ENCODE peak calls at places on chromosomes 16 and 17, in five cellular contexts. One of them, this sample, is unnamed.

GRCh38 chr17:50926523-50926922 is 60.4 kb upstream of the TOB1 start:
- DNase-seq in psoas muscle: peak
- DNase-seq in brain microvascular endothelial cell: no peak
- DNase-seq in ovary: no peak
- DNase-seq in sigmoid colon: no peak
- DNase-seq in this sample: no peak

GRCh38 chr17:65559802-65560627 is 1.4 kb downstream of the AXIN2 start:
- DNase-seq in psoas muscle: peak
- DNase-seq in brain microvascular endothelial cell: no peak
- DNase-seq in ovary: peak
- DNase-seq in sigmoid colon: no peak
- DNase-seq in this sample: peak

GRCh38 chr17:39283098-39283497 is 57.4 kb upstream of the STAC2 start:
- DNase-seq in psoas muscle: no peak
- DNase-seq in brain microvascular endothelial cell: no peak
- DNase-seq in ovary: no peak
- DNase-seq in sigmoid colon: no peak
- DNase-seq in this sample: no peak

GRCh38 chr16:86408685-86409084 is 101.6 kb upstream of the FOXF1 start:
- DNase-seq in psoas muscle: no peak
- DNase-seq in brain microvascular endothelial cell: no peak
- DNase-seq in ovary: no peak
- DNase-seq in sigmoid colon: no peak
- DNase-seq in this sample: no peak

GRCh38 chr16:89696598-89697128 is 4.8 kb downstream of the SPATA2L start:
- DNase-seq in psoas muscle: peak
- DNase-seq in brain microvascular endothelial cell: no peak
- DNase-seq in ovary: peak
- DNase-seq in sigmoid colon: no peak
- DNase-seq in this sample: no peak

GRCh38 chr16:68335175-68335574 is 24.4 kb downstream of the PRMT7 start:
- DNase-seq in psoas muscle: no peak
- DNase-seq in brain microvascular endothelial cell: no peak
- DNase-seq in ovary: no peak
- DNase-seq in sigmoid colon: no peak
- DNase-seq in this sample: no peak

GRCh38 chr17:19448341-19449268 is 37.6 kb downstream of the RNF112 start:
- DNase-seq in psoas muscle: no peak
- DNase-seq in brain microvascular endothelial cell: peak
- DNase-seq in ovary: no peak
- DNase-seq in sigmoid colon: peak
- DNase-seq in this sample: no peak

GRCh38 chr16:700684-701584 is 4.7 kb downstream of the FBXL16 start:
- DNase-seq in psoas muscle: no peak
- DNase-seq in brain microvascular endothelial cell: no peak
- DNase-seq in ovary: peak
- DNase-seq in sigmoid colon: no peak
- DNase-seq in this sample: no peak

GRCh38 chr17:2814499-2815341 is 18.5 kb downstream of the RAP1GAP2 start:
- DNase-seq in psoas muscle: peak
- DNase-seq in brain microvascular endothelial cell: no peak
- DNase-seq in ovary: no peak
- DNase-seq in sigmoid colon: no peak
- DNase-seq in this sample: no peak

GRCh38 chr17:58577696-58578095 is 63.3 kb upstream of the MTMR4 start:
- DNase-seq in psoas muscle: peak
- DNase-seq in brain microvascular endothelial cell: peak
- DNase-seq in ovary: peak
- DNase-seq in sigmoid colon: no peak
- DNase-seq in this sample: peak

GRCh38 chr17:4074831-4075495 is 67.9 kb downstream of the ZZEF1 start:
- DNase-seq in psoas muscle: no peak
- DNase-seq in brain microvascular endothelial cell: no peak
- DNase-seq in ovary: no peak
- DNase-seq in sigmoid colon: no peak
- DNase-seq in this sample: peak

GRCh38 chr16:4111748-4112696 is 4.2 kb downstream of the ADCY9 start:
- DNase-seq in psoas muscle: peak
- DNase-seq in brain microvascular endothelial cell: no peak
- DNase-seq in ovary: no peak
- DNase-seq in sigmoid colon: no peak
- DNase-seq in this sample: no peak

GRCh38 chr16:14309001-14309886 is 238.1 kb downstream of the MRTFB start:
- DNase-seq in psoas muscle: peak
- DNase-seq in brain microvascular endothelial cell: no peak
- DNase-seq in ovary: no peak
- DNase-seq in sigmoid colon: no peak
- DNase-seq in this sample: peak

GRCh38 chr16:68951991-68952877 is 108.9 kb downstream of the TANGO6 start:
- DNase-seq in psoas muscle: no peak
- DNase-seq in brain microvascular endothelial cell: no peak
- DNase-seq in ovary: no peak
- DNase-seq in sigmoid colon: no peak
- DNase-seq in this sample: no peak

GRCh38 chr16:80824623-80825364 is 20.4 kb upstream of the CDYL2 start:
- DNase-seq in psoas muscle: no peak
- DNase-seq in brain microvascular endothelial cell: peak
- DNase-seq in ovary: no peak
- DNase-seq in sigmoid colon: no peak
- DNase-seq in this sample: no peak

GRCh38 chr17:29588561-29589411 is 662 bp downstream of the GIT1 start:
- DNase-seq in psoas muscle: peak
- DNase-seq in brain microvascular endothelial cell: no peak
- DNase-seq in ovary: peak
- DNase-seq in sigmoid colon: no peak
- DNase-seq in this sample: no peak

GRCh38 chr16:21628196-21628726 is 24.1 kb downstream of the IGSF6 start:
- DNase-seq in psoas muscle: no peak
- DNase-seq in brain microvascular endothelial cell: no peak
- DNase-seq in ovary: no peak
- DNase-seq in sigmoid colon: no peak
- DNase-seq in this sample: no peak

GRCh38 chr17:50660042-50660886 is 25.6 kb downstream of the ABCC3 start:
- DNase-seq in psoas muscle: no peak
- DNase-seq in brain microvascular endothelial cell: no peak
- DNase-seq in ovary: no peak
- DNase-seq in sigmoid colon: no peak
- DNase-seq in this sample: peak

GRCh38 chr17:76462556-76463290 is 4.7 kb upstream of the AANAT start:
- DNase-seq in psoas muscle: no peak
- DNase-seq in brain microvascular endothelial cell: no peak
- DNase-seq in ovary: no peak
- DNase-seq in sigmoid colon: no peak
- DNase-seq in this sample: no peak

GRCh38 chr16:5003211-5003610 is 30.5 kb downstream of the NAGPA start:
- DNase-seq in psoas muscle: no peak
- DNase-seq in brain microvascular endothelial cell: no peak
- DNase-seq in ovary: no peak
- DNase-seq in sigmoid colon: no peak
- DNase-seq in this sample: no peak

GRCh38 chr17:39462644-39463375 is 1.5 kb downstream of the CDK12 start:
- DNase-seq in psoas muscle: no peak
- DNase-seq in brain microvascular endothelial cell: no peak
- DNase-seq in ovary: no peak
- DNase-seq in sigmoid colon: peak
- DNase-seq in this sample: peak

GRCh38 chr16:72807287-72807686 is 240.6 kb downstream of the ZFHX3 start:
- DNase-seq in psoas muscle: no peak
- DNase-seq in brain microvascular endothelial cell: no peak
- DNase-seq in ovary: no peak
- DNase-seq in sigmoid colon: no peak
- DNase-seq in this sample: no peak

GRCh38 chr17:27545562-27546229 is 85.3 kb upstream of the LGALS9 start:
- DNase-seq in psoas muscle: no peak
- DNase-seq in brain microvascular endothelial cell: no peak
- DNase-seq in ovary: no peak
- DNase-seq in sigmoid colon: no peak
- DNase-seq in this sample: peak

DNA sequence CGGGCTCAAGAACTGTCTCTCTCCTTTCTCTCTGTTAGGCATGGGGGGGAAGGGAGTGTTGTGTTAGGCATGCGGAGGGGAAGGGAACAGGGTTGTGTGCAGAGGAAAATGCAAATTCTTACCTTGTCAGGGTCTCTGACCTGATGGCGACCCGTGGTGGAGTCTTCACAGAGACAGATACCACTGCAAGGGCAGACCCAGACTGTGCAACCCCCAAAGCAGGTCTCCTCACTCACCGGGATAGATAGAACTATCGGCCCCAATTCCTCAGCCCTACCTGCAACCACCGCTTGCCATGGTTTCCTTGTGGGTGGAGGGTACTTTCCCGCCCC is 9.6 kb upstream of the MPP2 start:
- DNase-seq in psoas muscle: peak
- DNase-seq in brain microvascular endothelial cell: no peak
- DNase-seq in ovary: no peak
- DNase-seq in sigmoid colon: no peak
- DNase-seq in this sample: no peak
- H3K4me3 ChIP-seq in psoas muscle: peak
- H3K4me3 ChIP-seq in brain microvascular endothelial cell: no peak
- H3K4me3 ChIP-seq in ovary: no peak
- H3K4me3 ChIP-seq in sigmoid colon: no peak
- H3K4me3 ChIP-seq in this sample: no peak

GRCh38 chr17:66966529-66967418 is 2.3 kb downstream of the CACNG4 start:
- DNase-seq in psoas muscle: no peak
- DNase-seq in brain microvascular endothelial cell: no peak
- DNase-seq in ovary: no peak
- DNase-seq in sigmoid colon: no peak
- DNase-seq in this sample: no peak

GRCh38 chr17:66964083-66964771 is at the start of gene CACNG4:
- DNase-seq in psoas muscle: no peak
- DNase-seq in brain microvascular endothelial cell: no peak
- DNase-seq in ovary: no peak
- DNase-seq in sigmoid colon: no peak
- DNase-seq in this sample: no peak

GRCh38 chr17:66965801-66966528 is 1.5 kb downstream of the CACNG4 start:
- DNase-seq in psoas muscle: no peak
- DNase-seq in brain microvascular endothelial cell: no peak
- DNase-seq in ovary: no peak
- DNase-seq in sigmoid colon: no peak
- DNase-seq in this sample: no peak

GRCh38 chr17:66963521-66964082 is 905 bp upstream of the CACNG4 start:
- DNase-seq in psoas muscle: no peak
- DNase-seq in brain microvascular endothelial cell: no peak
- DNase-seq in ovary: no peak
- DNase-seq in sigmoid colon: no peak
- DNase-seq in this sample: no peak

GRCh38 chr17:66964930-66965800 is 658 bp downstream of the CACNG4 start:
- DNase-seq in psoas muscle: peak
- DNase-seq in brain microvascular endothelial cell: no peak
- DNase-seq in ovary: peak
- DNase-seq in sigmoid colon: no peak
- DNase-seq in this sample: peak
- H3K27ac ChIP-seq in psoas muscle: no peak
- H3K27ac ChIP-seq in brain microvascular endothelial cell: no peak
- H3K27ac ChIP-seq in ovary: no peak
- H3K27ac ChIP-seq in sigmoid colon: peak
- H3K27ac ChIP-seq in this sample: no peak

GRCh38 chr17:49512296-49513043 is 17.4 kb downstream of the NGFR start:
- DNase-seq in psoas muscle: no peak
- DNase-seq in brain microvascular endothelial cell: no peak
- DNase-seq in ovary: no peak
- DNase-seq in sigmoid colon: peak
- DNase-seq in this sample: no peak

GRCh38 chr17:49510720-49511110 is 15.6 kb downstream of the NGFR start:
- DNase-seq in psoas muscle: no peak
- DNase-seq in brain microvascular endothelial cell: no peak
- DNase-seq in ovary: no peak
- DNase-seq in sigmoid colon: no peak
- DNase-seq in this sample: no peak

GRCh38 chr17:49513044-49513395 is 17.9 kb downstream of the NGFR start:
- DNase-seq in psoas muscle: no peak
- DNase-seq in brain microvascular endothelial cell: no peak
- DNase-seq in ovary: no peak
- DNase-seq in sigmoid colon: peak
- DNase-seq in this sample: no peak

GRCh38 chr17:49510059-49510719 is 15.1 kb downstream of the NGFR start:
- DNase-seq in psoas muscle: no peak
- DNase-seq in brain microvascular endothelial cell: no peak
- DNase-seq in ovary: no peak
- DNase-seq in sigmoid colon: no peak
- DNase-seq in this sample: no peak

GRCh38 chr17:49511810-49512209 is 16.7 kb downstream of the NGFR start:
- DNase-seq in psoas muscle: no peak
- DNase-seq in brain microvascular endothelial cell: no peak
- DNase-seq in ovary: no peak
- DNase-seq in sigmoid colon: no peak
- DNase-seq in this sample: no peak
- H3K4me3 ChIP-seq in psoas muscle: no peak
- H3K4me3 ChIP-seq in brain microvascular endothelial cell: no peak
- H3K4me3 ChIP-seq in ovary: no peak
- H3K4me3 ChIP-seq in sigmoid colon: no peak
- H3K4me3 ChIP-seq in this sample: no peak

GRCh38 chr16:1708768-1709180 is 2.8 kb downstream of the MAPK8IP3 start:
- DNase-seq in psoas muscle: peak
- DNase-seq in brain microvascular endothelial cell: peak
- DNase-seq in ovary: no peak
- DNase-seq in sigmoid colon: no peak
- DNase-seq in this sample: no peak
- H3K27ac ChIP-seq in psoas muscle: peak
- H3K27ac ChIP-seq in brain microvascular endothelial cell: peak
- H3K27ac ChIP-seq in ovary: no peak
- H3K27ac ChIP-seq in sigmoid colon: no peak
- H3K27ac ChIP-seq in this sample: no peak

DNA sequence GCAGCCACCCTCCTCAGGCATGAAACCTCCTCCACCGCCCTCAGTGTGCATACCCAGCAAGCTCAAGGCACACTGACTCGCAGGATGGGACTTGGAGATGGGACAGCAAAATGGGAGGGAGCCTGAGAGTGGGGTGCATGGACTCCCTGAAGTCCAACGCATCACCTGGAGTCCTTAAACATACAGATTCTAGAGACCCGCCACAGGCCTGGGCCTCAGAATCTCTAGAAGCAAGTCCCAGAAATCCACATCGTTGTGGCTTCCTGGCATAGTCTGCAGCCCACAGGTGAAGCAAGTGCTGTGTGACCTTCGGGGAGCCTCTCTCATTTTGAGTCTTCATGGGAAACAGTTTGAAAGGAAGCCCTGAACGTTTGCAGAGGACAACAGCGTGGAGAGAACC is 3.5 kb upstream of the TBX21 start:
- DNase-seq in psoas muscle: no peak
- DNase-seq in brain microvascular endothelial cell: no peak
- DNase-seq in ovary: no peak
- DNase-seq in sigmoid colon: no peak
- DNase-seq in this sample: no peak
- H3K4me3 ChIP-seq in psoas muscle: no peak
- H3K4me3 ChIP-seq in brain microvascular endothelial cell: no peak
- H3K4me3 ChIP-seq in ovary: no peak
- H3K4me3 ChIP-seq in sigmoid colon: no peak
- H3K4me3 ChIP-seq in this sample: no peak